ENCODE peak calls at places on chromosomes 12 and 14, in eight cellular contexts. L is body of pancreas; T is fibroblast of pulmonary artery; F is tibial nerve; J is mucosa of descending colon; P is PC-3; W is CD8-positive, alpha-beta T cell; Z is fibroblast of lung. A is an unnamed sample.
A peak's percentile ranks its signal among the peaks of the same experiment; 100 is the strongest.

GRCh38 chr14:61438860-61439765 is 117.7 kb downstream of the PRKCH start:
- DNase-seq in L (peak; percentile 48), T (peak; percentile 82), F (peak; percentile 45), J (peak; percentile 58), P (peak; percentile 96), W (peak; percentile 44), Z (peak; percentile 34), A (no peak)

GRCh38 chr12:94710933-94711332 is 60.6 kb upstream of the TMCC3 start:
- DNase-seq in L (peak; percentile 30), T (peak; percentile 28), F (no peak), J (peak; percentile 69), P (peak; percentile 33), W (no peak), Z (peak; percentile 13), A (no peak)

GRCh38 chr14:25516838-25517237 is 466.9 kb upstream of the STXBP6 start:
- DNase-seq in L (no peak), T (no peak), F (no peak), J (peak; percentile 19), P (no peak), W (no peak), Z (no peak), A (no peak)

GRCh38 chr14:54329082-54329695 is 67.6 kb upstream of the CDKN3 start:
- DNase-seq in L (peak; percentile 46), T (peak; percentile 81), F (peak; percentile 48), J (peak; percentile 41), P (peak; percentile 96), W (no peak), Z (peak; percentile 81), A (peak; percentile 16)

GRCh38 chr12:116093915-116094314 is 183.6 kb downstream of the MED13L start:
- DNase-seq in L (no peak), T (no peak), F (no peak), J (no peak), P (no peak), W (no peak), Z (no peak), A (no peak)

GRCh38 chr12:41277019-41277770 is 89.1 kb downstream of the PDZRN4 start:
- DNase-seq in L (peak; percentile 11), T (peak; percentile 69), F (no peak), J (peak; percentile 16), P (peak; percentile 57), W (no peak), Z (peak; percentile 65), A (peak; percentile 5)

GRCh38 chr12:25675808-25676207 is 122.7 kb upstream of the LMNTD1 start:
- DNase-seq in L (no peak), T (peak; percentile 29), F (no peak), J (no peak), P (no peak), W (no peak), Z (no peak), A (peak; percentile 21)

GRCh38 chr12:22874151-22874550 is 249.2 kb downstream of the ETNK1 start:
- DNase-seq in L (no peak), T (no peak), F (no peak), J (no peak), P (no peak), W (no peak), Z (no peak), A (no peak)

DNA sequence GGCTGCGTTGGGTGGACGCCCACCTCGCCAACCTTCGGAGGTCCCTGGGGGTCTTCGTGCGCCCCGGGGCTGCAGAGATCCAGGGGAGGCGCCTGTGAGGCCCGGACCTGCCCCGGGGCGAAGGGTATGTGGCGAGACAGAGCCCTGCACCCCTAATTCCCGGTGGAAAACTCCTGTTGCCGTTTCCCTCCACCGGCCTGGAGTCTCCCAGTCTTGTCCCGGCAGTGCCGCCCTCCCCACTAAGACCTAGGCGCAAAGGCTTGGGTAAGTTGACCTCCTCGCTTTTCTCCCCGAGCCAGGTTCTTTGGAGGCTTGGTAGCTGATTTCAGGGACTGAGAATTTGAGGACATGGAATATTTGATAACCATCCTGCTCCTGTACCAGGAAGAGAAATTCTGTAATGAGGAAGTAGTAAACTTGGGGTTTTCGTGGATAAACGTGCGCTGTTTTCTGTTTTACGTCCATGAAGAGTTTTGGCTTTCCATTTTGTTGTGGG is 530 bp downstream of the APAF1 start:
- DNase-seq in L (peak; percentile 42), T (peak; percentile 11), F (peak; percentile 23), J (peak; percentile 50), P (peak; percentile 18), W (no peak), Z (no peak), A (no peak)
- TF ChIP-seq CTCF in L (no peak), T (no peak), F (no peak), J (no peak), P (no peak), W (no peak), Z (no peak), A (no peak)

GRCh38 chr12:48954781-48955501 is 2.3 kb downstream of the ARF3 start:
- DNase-seq in L (no peak), T (no peak), F (no peak), J (no peak), P (no peak), W (no peak), Z (no peak), A (no peak)
- H3K4me3 ChIP-seq in L (no peak overlapping the region), T (no peak overlapping the region), F (no peak overlapping the region), J (no peak overlapping the region), P (peak overlapping the region; percentile 96), W (no peak overlapping the region), Z (no peak overlapping the region), A (no peak overlapping the region)

GRCh38 chr14:38941485-38941884 is 161.6 kb downstream of the SEC23A start:
- DNase-seq in L (no peak), T (no peak), F (no peak), J (no peak), P (no peak), W (no peak), Z (no peak), A (no peak)
- TF ChIP-seq CTCF in L (no peak), T (no peak), F (no peak), J (no peak), P (no peak), W (no peak), Z (no peak), A (no peak)

DNA sequence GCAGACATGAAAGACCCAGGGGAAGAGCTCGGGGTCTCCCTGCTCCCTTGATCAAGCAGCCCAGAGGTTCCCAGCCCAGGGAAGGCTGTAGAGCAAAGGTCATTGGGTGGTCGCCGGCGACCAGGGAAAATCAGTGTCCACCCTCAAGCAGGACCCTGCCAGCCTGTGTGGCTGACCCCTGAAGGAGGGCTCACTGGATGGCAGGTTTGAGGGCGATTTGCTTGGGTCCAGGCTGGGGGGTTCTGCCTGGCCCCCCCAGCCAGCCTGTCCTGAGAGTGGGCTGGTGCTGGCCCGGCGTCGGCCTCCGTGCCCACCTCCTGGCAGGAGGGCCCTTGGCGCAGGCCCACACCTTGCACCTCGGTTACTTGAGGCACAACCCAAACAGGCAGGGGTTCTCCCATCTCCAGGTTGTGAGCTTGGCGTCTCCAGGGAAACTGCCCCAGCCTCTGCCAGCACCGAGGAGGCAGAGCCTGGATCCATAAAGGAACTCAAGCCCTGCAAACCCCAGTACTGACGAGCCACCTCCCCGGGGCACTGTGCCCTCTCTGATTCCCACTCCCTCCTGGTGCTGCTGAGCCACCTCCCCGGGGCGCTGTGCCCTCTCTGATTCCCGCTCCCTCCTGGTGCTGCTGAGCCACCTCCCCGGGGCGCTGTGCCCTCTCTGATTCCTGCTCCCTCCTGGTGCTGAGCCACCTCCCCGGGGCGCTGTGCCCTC is 329.0 kb upstream of the SFSWAP start:
- DNase-seq in L (no peak), T (no peak), F (no peak), J (no peak), P (no peak), W (peak; percentile 42), Z (no peak), A (no peak)
- H3K4me3 ChIP-seq in L (no peak overlapping the region), T (no peak overlapping the region), F (no peak overlapping the region), J (no peak overlapping the region), P (no peak overlapping the region), W (no peak overlapping the region), Z (no peak overlapping the region), A (no peak overlapping the region)

GRCh38 chr12:52667931-52668330 is 12.3 kb downstream of the KRT1 start:
- DNase-seq in L (no peak), T (no peak), F (no peak), J (no peak), P (no peak), W (no peak), Z (no peak), A (no peak)

GRCh38 chr12:52670506-52670905 is 9.7 kb downstream of the KRT1 start:
- DNase-seq in L (no peak), T (no peak), F (no peak), J (no peak), P (no peak), W (no peak), Z (no peak), A (no peak)

GRCh38 chr12:52669426-52669825 is 10.8 kb downstream of the KRT1 start:
- DNase-seq in L (no peak), T (no peak), F (no peak), J (no peak), P (no peak), W (no peak), Z (no peak), A (no peak)

GRCh38 chr12:52670961-52671360 is 9.2 kb downstream of the KRT1 start:
- DNase-seq in L (no peak), T (no peak), F (no peak), J (no peak), P (peak; percentile 38), W (no peak), Z (no peak), A (no peak)

GRCh38 chr12:52667509-52667908 is 12.7 kb downstream of the KRT1 start:
- DNase-seq in L (no peak), T (no peak), F (no peak), J (peak; percentile 11), P (peak; percentile 36), W (no peak), Z (no peak), A (no peak)
- TF ChIP-seq CTCF in L (no peak), T (peak; percentile 33), F (no peak), J (no peak), P (peak; percentile 67), W (no peak), Z (no peak), A (peak; percentile 10)

A was measured in AG04449.